ENCODE peak calls at places on chromosomes 6 and 20, in four cellular contexts. E is GM12878, J is HL-60, T is K562. B is an unnamed sample.

GRCh38 chr20:32566379-32567374 is 18.5 kb downstream of the NOL4L start:
- DNase-seq in J (no peak), E (no peak), T (no peak), B (no peak)

GRCh38 chr6:33978593-33979150 is 167.2 kb downstream of the GRM4 start:
- DNase-seq in E (no peak), J (no peak), T (no peak), B (no peak)

GRCh38 chr20:1466211-1467081 is at the start of gene NSFL1C:
- DNase-seq in J (peak; percentile 94), E (peak; percentile 59), T (peak; percentile 93), B (peak; percentile 96)

GRCh38 chr20:53884859-53885654 is 185.3 kb downstream of the BCAS1 start:
- DNase-seq in E (no peak), J (no peak), T (no peak), B (no peak)

GRCh38 chr6:69825904-69826303 is 29.1 kb upstream of the LMBRD1 start:
- DNase-seq in J (no peak), T (peak; percentile 58), E (no peak), B (no peak)

GRCh38 chr20:24443436-24443835 is 26.0 kb upstream of the SYNDIG1 start:
- DNase-seq in J (no peak), E (no peak), T (no peak), B (no peak)

GRCh38 chr6:39327516-39327915 is 5.0 kb upstream of the KCNK16 start:
- DNase-seq in E (no peak), J (no peak), T (no peak), B (no peak)

GRCh38 chr20:42366626-42367025 is 748.4 kb upstream of the CHD6 start:
- DNase-seq in E (no peak), J (no peak), T (no peak), B (no peak)

GRCh38 chr20:1710484-1710883 is 52.9 kb upstream of the SIRPG start:
- DNase-seq in T (no peak), E (no peak), J (no peak), B (no peak)

GRCh38 chr6:134604014-134604676 is 286.2 kb upstream of the SGK1 start:
- DNase-seq in T (no peak), J (no peak), E (no peak), B (no peak)
- TF ChIP-seq SPI1 in T (no peak), J (no peak), E (no peak), B (no peak)

DNA sequence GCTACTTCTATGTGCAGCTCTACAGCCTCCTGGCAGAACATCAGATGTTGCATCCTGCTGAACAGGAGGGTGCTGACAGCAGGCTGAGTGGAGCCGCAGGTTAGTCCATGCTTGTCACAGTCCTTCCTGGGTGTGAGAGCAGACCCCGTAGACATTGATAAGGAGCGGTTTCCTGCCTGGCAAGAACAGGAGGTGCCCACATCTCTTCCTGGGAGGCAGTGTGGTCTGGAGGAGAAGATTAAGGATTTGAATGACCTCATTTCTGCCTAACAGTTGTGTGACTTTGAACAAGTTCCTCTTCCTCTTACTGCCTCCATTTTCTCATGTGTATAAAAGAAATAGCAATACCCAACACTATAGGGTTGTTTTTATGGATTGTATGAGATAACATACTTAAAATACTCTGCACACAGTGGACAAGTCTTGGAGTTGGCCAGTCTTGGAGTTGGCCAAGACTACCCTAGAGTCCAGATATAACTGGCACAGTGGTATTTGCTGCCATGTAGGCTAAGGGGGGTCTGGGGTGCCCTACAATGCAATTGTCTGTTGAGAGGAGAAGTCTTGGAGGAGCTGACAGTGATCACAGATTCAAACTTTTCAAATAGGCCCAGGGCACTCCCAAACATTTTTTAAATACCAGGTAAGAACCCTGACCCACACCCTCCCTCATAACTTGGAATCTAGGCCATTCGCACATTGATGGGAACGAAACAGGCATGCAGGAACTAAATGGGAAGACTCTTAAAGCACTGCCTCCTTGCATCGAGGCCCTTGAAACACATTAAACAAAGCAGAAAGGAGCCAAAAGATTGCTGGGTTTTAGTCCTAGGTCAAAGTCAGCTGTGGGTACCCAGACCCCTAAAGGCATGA is 32.6 kb upstream of the TBC1D7 start:
- DNase-seq in E (no peak), T (peak; percentile 78), J (peak; percentile 44), B (no peak)
- TF ChIP-seq SPI1 in E (no peak), T (peak; percentile 71), J (peak; percentile 75), B (no peak)

DNA sequence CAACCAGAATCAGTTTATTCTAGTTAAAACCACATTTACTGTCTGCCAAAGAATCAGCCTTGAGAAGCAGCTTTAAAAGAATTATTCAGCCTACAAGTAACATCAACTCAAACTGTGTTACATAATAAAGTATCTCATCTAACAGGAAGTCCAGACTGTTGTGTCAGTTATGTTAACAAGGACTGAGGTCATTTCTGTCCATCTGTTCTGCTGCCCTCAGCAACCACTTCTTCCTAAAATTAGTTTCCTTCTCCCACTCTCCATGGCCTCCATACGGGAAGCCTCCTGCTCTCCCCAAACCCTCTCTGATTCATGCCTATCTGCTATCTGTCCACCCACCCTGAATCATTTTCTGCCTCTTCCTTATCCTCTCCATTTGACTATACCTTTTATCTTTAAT is 121.0 kb downstream of the SIM1 start:
- DNase-seq in T (no peak), J (peak; percentile 17), E (no peak), B (no peak)
- TF ChIP-seq SPI1 in T (no peak), J (no peak), E (no peak), B (no peak)

GRCh38 chr6:35728663-35729348 is 8.0 kb upstream of the ARMC12 start:
- DNase-seq in J (peak; percentile 42), T (no peak), E (no peak), B (no peak)
- TF ChIP-seq SPI1 in J (no peak), T (no peak), E (no peak), B (no peak)

B was measured in GM12891.